ENCODE peak calls at places on chromosomes 4 and X, in four cellular contexts. O is anterior cingulate cortex, U is ureter, Z is H54. Y is an unnamed sample.

GRCh38 chr4:98544141-98544817 is 114.1 kb downstream of the TSPAN5 start:
- DNase-seq in O (no peak), Z (no peak), U (no peak), Y (no peak)

GRCh38 chr4:2247128-2248043 is 5.5 kb upstream of the HAUS3 start:
- DNase-seq in U (peak), Z (peak), O (no peak), Y (no peak)

GRCh38 chr4:93710101-93710846 is 118.3 kb upstream of the ATOH1 start:
- DNase-seq in Z (no peak), O (no peak), U (no peak), Y (no peak)

GRCh38 chr4:15996773-15997172 is 33.8 kb upstream of the FGFBP2 start:
- DNase-seq in U (no peak), Z (no peak), O (no peak), Y (no peak)

GRCh38 chr4:76892001-76892400 is 5.9 kb downstream of the SOWAHB start:
- DNase-seq in U (no peak), Z (no peak), O (no peak), Y (no peak)

GRCh38 chrX:103157511-103158316 is 57.2 kb upstream of the BEX4 start:
- DNase-seq in Z (no peak), O (no peak), U (no peak), Y (no peak)

GRCh38 chr4:106384878-106385277 is 16.3 kb upstream of the GIMD1 start:
- DNase-seq in Z (no peak), U (no peak), O (no peak), Y (no peak)

GRCh38 chr4:103012085-103012484 is 7.4 kb downstream of the SLC9B1 start:
- DNase-seq in Z (no peak), U (no peak), O (no peak), Y (no peak)

Y was measured in nucleus accumbens.